ENCODE peak calls at places on chromosomes 5 and 9, in nine cellular contexts. L is AG09309, R is Panc1, Y is neural progenitor cell, V is AG10803, F is Calu3, D is hepatocyte, G is mucosa of descending colon, W is endodermal cell. U is an unnamed sample.

GRCh38 chr5:16871746-16872339 is 64.2 kb downstream of the MYO10 start:
- DNase-seq in L (peak; percentile 75), R (no peak), Y (no peak), V (peak; percentile 72), F (no peak), D (no peak), G (no peak), W (no peak), U (no peak)

GRCh38 chr5:37494756-37495155 is 115.6 kb downstream of the WDR70 start:
- DNase-seq in L (peak; percentile 11), R (no peak), Y (no peak), V (peak; percentile 63), F (no peak), D (no peak), G (peak; percentile 23), W (no peak), U (no peak)

GRCh38 chr5:78162253-78162862 is 132.1 kb downstream of the AP3B1 start:
- DNase-seq in L (peak; percentile 5), R (no peak), Y (peak; percentile 65), V (peak; percentile 32), F (peak; percentile 35), D (peak; percentile 47), G (no peak), W (no peak), U (no peak)

GRCh38 chr5:19859020-19859419 is 129.0 kb downstream of the CDH18 start:
- DNase-seq in L (no peak), R (no peak), Y (no peak), V (no peak), F (no peak), D (no peak), G (no peak), W (no peak), U (no peak)

GRCh38 chr5:112594060-112594850 is 143.4 kb upstream of the APC start:
- DNase-seq in L (no peak), R (no peak), Y (no peak), V (peak; percentile 48), F (no peak), D (peak; percentile 30), G (no peak), W (no peak), U (no peak)

GRCh38 chr5:38403407-38403806 is 145.0 kb downstream of the EGFLAM start:
- DNase-seq in L (no peak), R (no peak), Y (no peak), V (peak; percentile 33), F (no peak), D (no peak), G (no peak), W (no peak), U (no peak)

GRCh38 chr9:90555351-90556057 is 87.1 kb downstream of the DIRAS2 start:
- DNase-seq in L (no peak), R (no peak), Y (no peak), V (no peak), F (no peak), D (peak; percentile 17), G (no peak), W (no peak), U (no peak)

GRCh38 chr9:85322592-85322991 is 419.2 kb downstream of the AGTPBP1 start:
- DNase-seq in L (no peak), R (no peak), Y (no peak), V (no peak), F (no peak), D (no peak), G (no peak), W (no peak), U (no peak)

GRCh38 chr9:134868751-134869553 is 11.7 kb upstream of the FCN2 start:
- DNase-seq in L (no peak), R (no peak), Y (no peak), V (no peak), F (no peak), D (no peak), G (no peak), W (no peak), U (no peak)

GRCh38 chr9:36961568-36962360 is 72.3 kb downstream of the PAX5 start:
- DNase-seq in L (no peak), R (no peak), Y (no peak), V (peak; percentile 15), F (no peak), D (no peak), G (peak; percentile 11), W (peak; percentile 67), U (no peak)

GRCh38 chr5:133341915-133342710 is 270.2 kb downstream of the FSTL4 start:
- DNase-seq in L (no peak), R (no peak), Y (peak; percentile 41), V (no peak), F (no peak), D (no peak), G (no peak), W (peak; percentile 78), U (no peak)

GRCh38 chr5:143352691-143353090 is 50.8 kb downstream of the NR3C1 start:
- DNase-seq in L (no peak), R (no peak), Y (no peak), V (no peak), F (no peak), D (no peak), G (no peak), W (no peak), U (no peak)

GRCh38 chr9:99319048-99319447 is 97.0 kb downstream of the SEC61B start:
- DNase-seq in L (no peak), R (no peak), Y (no peak), V (no peak), F (no peak), D (no peak), G (no peak), W (peak; percentile 15), U (no peak)

GRCh38 chr9:99327667-99328066 is 105.6 kb downstream of the SEC61B start:
- DNase-seq in L (no peak), R (no peak), Y (no peak), V (no peak), F (no peak), D (no peak), G (no peak), W (no peak), U (no peak)

GRCh38 chr9:99326112-99326916 is 104.2 kb downstream of the SEC61B start:
- DNase-seq in L (peak; percentile 40), R (no peak), Y (peak; percentile 51), V (no peak), F (no peak), D (no peak), G (no peak), W (peak; percentile 58), U (no peak)

GRCh38 chr9:99326917-99327189 is 104.8 kb downstream of the SEC61B start:
- DNase-seq in L (no peak), R (no peak), Y (no peak), V (no peak), F (no peak), D (no peak), G (no peak), W (no peak), U (no peak)

DNA sequence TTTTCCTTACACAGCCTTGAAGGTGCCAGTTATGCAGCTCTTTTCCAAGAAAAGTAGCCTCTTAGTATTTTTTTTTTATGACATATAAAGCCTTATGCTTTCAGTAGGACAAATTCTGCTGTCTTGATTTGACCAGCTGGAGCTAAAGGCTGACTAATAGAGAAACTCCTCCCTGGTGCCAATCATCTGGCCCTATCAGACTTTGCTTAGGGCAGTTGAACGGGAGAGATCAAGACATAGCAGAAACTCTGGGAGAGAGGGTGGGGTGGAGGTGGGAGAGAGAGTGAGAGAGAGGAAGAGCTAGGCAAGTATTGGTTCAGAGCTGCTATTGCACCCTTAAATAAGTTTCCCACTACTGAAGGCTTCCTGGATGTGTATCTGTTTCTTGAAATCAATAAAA is 100.2 kb downstream of the SEC61B start:
- DNase-seq in L (no peak), R (no peak), Y (no peak), V (no peak), F (no peak), D (no peak), G (no peak), W (peak; percentile 12), U (no peak)
- TF ChIP-seq CTCF in L (no peak), R (no peak), Y (no peak), V (no peak), F (no peak), D (no peak), G (no peak), W (no peak), U (no peak)

GRCh38 chr9:87834357-87834756 is 48.3 kb upstream of the SPATA31E1 start:
- DNase-seq in L (no peak), R (no peak), Y (peak; percentile 63), V (no peak), F (peak; percentile 74), D (peak; percentile 22), G (peak; percentile 23), W (peak; percentile 94), U (no peak)
- TF ChIP-seq CTCF in L (no peak), R (peak; percentile 18), Y (peak; percentile 57), V (no peak), F (peak; percentile 59), D (no peak), G (no peak), W (peak; percentile 77), U (no peak)

DNA sequence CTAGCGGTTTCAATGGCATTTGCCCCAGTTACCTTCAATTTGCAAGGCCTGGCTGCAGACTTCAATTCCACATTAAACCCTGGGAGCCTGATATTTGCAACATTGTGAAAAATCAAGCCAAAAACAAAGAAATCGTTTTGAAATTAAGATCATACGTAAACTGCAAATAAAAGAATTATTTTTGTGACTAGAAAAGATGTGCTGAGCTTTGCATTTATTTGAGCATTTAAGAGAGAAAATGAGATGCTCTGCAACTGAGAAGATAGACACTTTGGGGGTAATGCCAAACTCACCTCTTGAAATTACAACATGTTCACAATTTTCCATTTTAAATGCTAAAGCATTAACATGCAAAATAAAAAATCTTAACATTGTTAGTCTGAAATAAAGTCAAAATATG is 46.6 kb downstream of the CSNK1A1 start:
- DNase-seq in L (no peak), R (no peak), Y (no peak), V (no peak), F (no peak), D (no peak), G (no peak), W (no peak), U (no peak)
- TF ChIP-seq CTCF in L (no peak), R (no peak), Y (no peak), V (no peak), F (no peak), D (no peak), G (no peak), W (no peak), U (no peak)

GRCh38 chr5:86546050-86546449 is 71.7 kb upstream of the COX7C start:
- DNase-seq in L (no peak), R (no peak), Y (no peak), V (no peak), F (no peak), D (peak; percentile 27), G (no peak), W (no peak), U (no peak)

GRCh38 chr5:86542532-86542931 is 75.2 kb upstream of the COX7C start:
- DNase-seq in L (no peak), R (no peak), Y (no peak), V (no peak), F (no peak), D (no peak), G (no peak), W (no peak), U (no peak)

GRCh38 chr5:86546582-86546981 is 71.2 kb upstream of the COX7C start:
- DNase-seq in L (no peak), R (no peak), Y (no peak), V (no peak), F (no peak), D (no peak), G (no peak), W (no peak), U (no peak)
- TF ChIP-seq CTCF in L (no peak), R (peak; percentile 11), Y (no peak), V (no peak), F (no peak), D (no peak), G (no peak), W (no peak), U (no peak)